ENCODE peak calls at places on chromosomes 4 and X, in six cellular contexts. F is K562, B is HL-60, R is H1, X is HepG2, V is GM12878. Q is an unnamed sample.

GRCh38 chrX:106927700-106928099 is 7.5 kb downstream of the CLDN2 start:
- DNase-seq in F (no peak), B (no peak), R (no peak), X (peak), V (no peak), Q (no peak)

GRCh38 chr4:165079476-165079875 is 25.8 kb downstream of the TRIM75 start:
- DNase-seq in F (peak), B (no peak), R (no peak), X (no peak), V (no peak), Q (no peak)

GRCh38 chrX:127908369-127908768 is 143.8 kb downstream of the ACTRT1 start:
- DNase-seq in F (no peak), B (no peak), R (no peak), X (no peak), V (no peak), Q (no peak)

GRCh38 chrX:154136627-154137161 is 7.3 kb upstream of the OPN1LW start:
- DNase-seq in F (peak), B (peak), R (peak), X (peak), V (no peak), Q (peak)

GRCh38 chr4:22410645-22411247 is 105.1 kb downstream of the ADGRA3 start:
- DNase-seq in F (no peak), B (no peak), R (no peak), X (peak), V (no peak), Q (no peak)

GRCh38 chrX:17488036-17488435 is 113.0 kb downstream of the NHS start:
- DNase-seq in F (no peak), B (no peak), R (no peak), X (no peak), V (no peak), Q (no peak)

GRCh38 chr4:137203601-137204000 is 328.7 kb downstream of the PCDH18 start:
- DNase-seq in F (no peak), B (no peak), R (no peak), X (no peak), V (no peak), Q (no peak)

GRCh38 chrX:154797006-154797405 is 8.3 kb downstream of the MPP1 start:
- DNase-seq in F (no peak), B (no peak), R (no peak), X (no peak), V (no peak), Q (no peak)

GRCh38 chrX:13369541-13370140 is 49.8 kb upstream of the ATXN3L start:
- DNase-seq in F (no peak), B (no peak), R (no peak), X (no peak), V (no peak), Q (no peak)

GRCh38 chr4:83589283-83589682 is 53.4 kb downstream of the GPAT3 start:
- DNase-seq in F (no peak), B (no peak), R (no peak), X (no peak), V (no peak), Q (no peak)

GRCh38 chr4:120865985-120866384 is 56.5 kb downstream of the PRDM5 start:
- DNase-seq in F (no peak), B (no peak), R (no peak), X (no peak), V (no peak), Q (no peak)

GRCh38 chrX:43971966-43972961 is 926 bp downstream of the NDP start:
- DNase-seq in F (no peak), B (no peak), R (no peak), X (no peak), V (no peak), Q (no peak)

GRCh38 chr4:80125252-80126177 is 52.5 kb upstream of the ANTXR2 start:
- DNase-seq in F (peak), B (peak), R (no peak), X (no peak), V (no peak), Q (no peak)

GRCh38 chrX:23287191-23287764 is 47.4 kb upstream of the PTCHD1 start:
- DNase-seq in F (no peak), B (no peak), R (no peak), X (no peak), V (no peak), Q (no peak)

GRCh38 chr4:69907151-69907550 is 23.7 kb upstream of the CSN1S1 start:
- DNase-seq in F (no peak), B (no peak), R (no peak), X (no peak), V (no peak), Q (no peak)

GRCh38 chrX:11172413-11172812 is 61.3 kb downstream of the HCCS start:
- DNase-seq in F (no peak), B (no peak), R (no peak), X (no peak), V (no peak), Q (no peak)

GRCh38 chrX:12153741-12154140 is 15.5 kb downstream of the FRMPD4 start:
- DNase-seq in F (no peak), B (no peak), R (no peak), X (no peak), V (no peak), Q (no peak)

GRCh38 chrX:145394344-145394743 is 147.0 kb downstream of the SPANXN1 start:
- DNase-seq in F (no peak), B (no peak), R (no peak), X (no peak), V (no peak), Q (no peak)

GRCh38 chrX:129193357-129193756 is 329.9 kb downstream of the SMARCA1 start:
- DNase-seq in F (no peak), B (no peak), R (no peak), X (peak), V (no peak), Q (no peak)

GRCh38 chrX:79330022-79330421 is 37.1 kb downstream of the ITM2A start:
- DNase-seq in F (no peak), B (no peak), R (no peak), X (no peak), V (no peak), Q (no peak)

GRCh38 chr4:82797048-82797590 is 1.5 kb downstream of the SCD5 start:
- DNase-seq in F (no peak), B (no peak), R (no peak), X (no peak), V (no peak), Q (peak)

GRCh38 chr4:162499478-162499877 is 335.7 kb upstream of the FSTL5 start:
- DNase-seq in F (no peak), B (no peak), R (no peak), X (no peak), V (no peak), Q (peak)

GRCh38 chrX:101029665-101030064 is 22.2 kb downstream of the TRMT2B start:
- DNase-seq in F (no peak), B (no peak), R (no peak), X (no peak), V (no peak), Q (no peak)

GRCh38 chr4:86934147-86934771 is 552 bp upstream of the AFF1 start:
- DNase-seq in F (no peak), B (peak), R (no peak), X (no peak), V (no peak), Q (peak)

GRCh38 chr4:154597798-154598774 is 7.5 kb upstream of the FGA start:
- DNase-seq in F (no peak), B (no peak), R (no peak), X (peak), V (no peak), Q (no peak)

GRCh38 chrX:115393271-115393670 is 103.8 kb downstream of the LUZP4 start:
- DNase-seq in F (no peak), B (no peak), R (no peak), X (peak), V (no peak), Q (no peak)

GRCh38 chr4:45650545-45650944 is 473.3 kb downstream of the GABRG1 start:
- DNase-seq in F (no peak), B (no peak), R (no peak), X (no peak), V (no peak), Q (no peak)

GRCh38 chr4:107035711-107036601 is at the start of gene DKK2:
- DNase-seq in F (no peak), B (peak), R (peak), X (no peak), V (no peak), Q (peak)

GRCh38 chr4:6008092-6008551 is 10.1 kb downstream of the C4orf50 start:
- DNase-seq in F (peak), B (no peak), R (peak), X (no peak), V (no peak), Q (no peak)

GRCh38 chrX:46686003-46686645 is 72.8 kb downstream of the SLC9A7 start:
- DNase-seq in F (peak), B (peak), R (no peak), X (peak), V (no peak), Q (peak)

GRCh38 chr4:100690812-100691211 is 173.0 kb upstream of the EMCN start:
- DNase-seq in F (no peak), B (no peak), R (no peak), X (no peak), V (no peak), Q (no peak)

GRCh38 chr4:24517676-24518075 is 66.7 kb downstream of the DHX15 start:
- DNase-seq in F (no peak), B (no peak), R (no peak), X (no peak), V (no peak), Q (no peak)

GRCh38 chr4:187251896-187252295 is 528.2 kb upstream of the FAT1 start:
- DNase-seq in F (no peak), B (no peak), R (no peak), X (no peak), V (no peak), Q (no peak)

GRCh38 chr4:1975880-1976279 is 32.9 kb downstream of the NELFA start:
- DNase-seq in F (no peak), B (no peak), R (no peak), X (no peak), V (no peak), Q (no peak)

GRCh38 chr4:72348701-72349100 is 220.3 kb downstream of the ADAMTS3 start:
- DNase-seq in F (no peak), B (no peak), R (no peak), X (no peak), V (no peak), Q (no peak)

GRCh38 chrX:33082371-33082770 is 129.0 kb downstream of the DMD start:
- DNase-seq in F (no peak), B (no peak), R (no peak), X (no peak), V (no peak), Q (no peak)

GRCh38 chr4:149706942-149707341 is 108.7 kb downstream of the IQCM start:
- DNase-seq in F (no peak), B (no peak), R (no peak), X (no peak), V (no peak), Q (no peak)

GRCh38 chr4:149711588-149711987 is 104.1 kb downstream of the IQCM start:
- DNase-seq in F (no peak), B (no peak), R (no peak), X (no peak), V (no peak), Q (no peak)

GRCh38 chr4:149707862-149708261 is 107.8 kb downstream of the IQCM start:
- DNase-seq in F (no peak), B (no peak), R (no peak), X (no peak), V (no peak), Q (no peak)

GRCh38 chr4:149708513-149709175 is 107.0 kb downstream of the IQCM start:
- DNase-seq in F (no peak), B (no peak), R (no peak), X (no peak), V (no peak), Q (no peak)

GRCh38 chr4:149709640-149710039 is 106.0 kb downstream of the IQCM start:
- DNase-seq in F (no peak), B (no peak), R (no peak), X (no peak), V (no peak), Q (no peak)
- TF ChIP-seq GABPA in F (no peak), B (no peak), R (no peak), X (no peak), V (no peak), Q (no peak)

GRCh38 chrX:40164751-40165150 is 67.0 kb upstream of the BCOR start:
- DNase-seq in F (no peak), B (no peak), R (peak), X (no peak), V (no peak), Q (no peak)
- TF ChIP-seq GABPA in F (no peak), B (no peak), R (no peak), X (no peak), V (no peak), Q (no peak)

GRCh38 chr4:109278594-109279031 is 23.8 kb downstream of the COL25A1 start:
- DNase-seq in F (no peak), B (no peak), R (no peak), X (no peak), V (peak), Q (no peak)
- TF ChIP-seq GABPA in F (no peak), B (no peak), R (no peak), X (no peak), V (no peak), Q (no peak)

DNA sequence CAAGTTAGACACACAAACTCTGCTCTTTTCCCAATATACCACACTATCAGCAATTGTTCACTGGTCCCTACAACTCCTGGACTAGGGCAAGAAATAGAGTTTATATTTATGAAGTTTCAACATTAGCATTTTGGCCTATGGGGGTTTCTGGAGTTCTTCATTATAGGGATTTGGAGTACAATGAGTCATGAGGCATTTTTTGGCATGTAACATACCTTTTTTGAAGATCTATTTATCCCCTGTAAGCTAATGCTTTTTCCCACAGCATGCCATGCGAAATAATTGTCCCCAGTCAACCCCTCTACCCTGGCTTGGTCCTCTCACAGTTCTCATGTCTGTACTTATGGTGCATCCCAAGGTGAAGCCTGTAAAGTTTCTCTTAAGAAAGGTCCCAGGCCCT is 36.7 kb upstream of the EDA2R start:
- DNase-seq in F (no peak), B (no peak), R (no peak), X (no peak), V (no peak), Q (no peak)
- TF ChIP-seq GABPA in F (no peak), B (no peak), R (no peak), X (no peak), V (no peak), Q (no peak)

GRCh38 chr4:3491681-3492405 is 28.7 kb downstream of the DOK7 start:
- DNase-seq in F (no peak), B (no peak), R (no peak), X (no peak), V (no peak), Q (peak)
- TF ChIP-seq GABPA in F (no peak), B (no peak), R (no peak), X (no peak), V (no peak), Q (no peak)

DNA sequence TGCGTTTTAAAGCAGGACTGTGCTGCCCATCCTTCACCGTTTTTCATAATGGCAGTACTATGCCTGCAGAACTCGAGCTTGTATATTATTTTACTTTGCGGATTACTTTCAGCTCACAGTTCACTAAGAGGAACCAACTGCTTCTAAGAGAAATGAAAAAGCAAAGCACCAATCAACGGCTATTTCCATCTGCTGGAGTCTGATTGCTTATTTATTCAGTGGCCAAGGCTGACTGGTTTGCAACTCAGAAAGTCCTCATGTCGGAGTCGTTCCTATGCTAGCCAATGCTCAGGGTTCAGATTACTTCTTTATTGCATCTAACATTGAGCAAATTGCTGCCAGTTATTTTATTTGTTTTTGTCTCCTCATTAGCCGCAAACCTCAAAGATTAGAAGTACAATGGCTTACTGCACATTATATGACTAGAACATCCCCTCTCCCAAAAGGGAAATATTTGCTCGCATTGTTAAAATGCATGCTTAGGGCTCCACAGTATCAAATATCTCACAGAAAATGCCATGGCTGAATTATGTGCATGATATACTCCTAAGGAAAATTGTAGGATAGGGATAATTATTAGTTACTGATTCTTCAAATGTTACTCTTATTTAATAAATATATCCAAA is 1628.2 kb upstream of the ADGRL3 start:
- DNase-seq in F (no peak), B (no peak), R (no peak), X (no peak), V (no peak), Q (no peak)
- TF ChIP-seq GABPA in F (no peak), B (no peak), R (no peak), X (no peak), V (no peak), Q (no peak)

GRCh38 chr4:54371211-54371610 is 142.1 kb downstream of the PDGFRA start:
- DNase-seq in F (no peak), B (no peak), R (no peak), X (no peak), V (no peak), Q (no peak)
- TF ChIP-seq GABPA in F (no peak), B (no peak), R (no peak), X (no peak), V (no peak), Q (no peak)